ENCODE peak calls at places on chromosome 4, in six cellular contexts. Z is ovary, S is astrocyte of the spinal cord, W is HCT116, A is thyroid gland, K is endodermal cell. V is an unnamed sample.

GRCh38 chr4:168917150-168917779 is 92.8 kb downstream of the CBR4 start:
- DNase-seq in S (peak), K (no peak), W (peak), A (no peak), Z (no peak), V (no peak)

GRCh38 chr4:55124337-55125076 is 888 bp downstream of the KDR start:
- DNase-seq in A (peak), K (peak), W (no peak), S (peak), Z (no peak), V (no peak)

GRCh38 chr4:111045992-111046391 is 423.1 kb upstream of the PITX2 start:
- DNase-seq in A (no peak), K (no peak), S (no peak), W (no peak), Z (no peak), V (no peak)

GRCh38 chr4:181548873-181549541 is 694.2 kb upstream of the TENM3 start:
- DNase-seq in Z (no peak), K (no peak), A (no peak), S (peak), W (peak), V (no peak)

GRCh38 chr4:184347251-184348239 is 126.8 kb downstream of the IRF2 start:
- DNase-seq in A (peak), Z (no peak), K (peak), S (peak), W (no peak), V (no peak)

GRCh38 chr4:185573651-185574199 is 38.4 kb upstream of the PDLIM3 start:
- DNase-seq in S (peak), Z (no peak), W (peak), K (peak), A (no peak), V (peak)

GRCh38 chr4:107835409-107835808 is 10.7 kb downstream of the SGMS2 start:
- DNase-seq in Z (no peak), S (peak), K (no peak), W (no peak), A (no peak), V (no peak)

GRCh38 chr4:54165438-54165837 is 63.7 kb upstream of the PDGFRA start:
- DNase-seq in A (no peak), W (peak), S (peak), Z (no peak), K (no peak), V (no peak)

GRCh38 chr4:89661490-89661889 is 175.5 kb downstream of the SNCA start:
- DNase-seq in K (no peak), Z (no peak), S (peak), A (no peak), W (no peak), V (no peak)

GRCh38 chr4:168631241-168632151 is 134.6 kb downstream of the PALLD start:
- DNase-seq in Z (peak), K (peak), A (peak), W (no peak), S (peak), V (peak)

GRCh38 chr4:106803107-106803506 is 233.0 kb downstream of the DKK2 start:
- DNase-seq in A (no peak), S (no peak), K (no peak), Z (no peak), W (no peak), V (no peak)

GRCh38 chr4:88352062-88352461 is 26.6 kb upstream of the HERC6 start:
- DNase-seq in S (peak), A (no peak), Z (no peak), K (no peak), W (no peak), V (no peak)

GRCh38 chr4:101441446-101441845 is 94.1 kb upstream of the PPP3CA start:
- DNase-seq in A (no peak), Z (no peak), K (no peak), W (no peak), S (no peak), V (no peak)

GRCh38 chr4:8851321-8852117 is 20.1 kb downstream of the HMX1 start:
- DNase-seq in Z (no peak), W (no peak), S (no peak), K (peak), A (no peak), V (no peak)

GRCh38 chr4:132071815-132072214 is 1077.3 kb upstream of the PCDH10 start:
- DNase-seq in Z (no peak), A (no peak), S (peak), K (no peak), W (no peak), V (no peak)

GRCh38 chr4:7423801-7424552 is 10.8 kb downstream of the PSAPL1 start:
- DNase-seq in K (peak), Z (no peak), W (no peak), A (no peak), S (no peak), V (no peak)

GRCh38 chr4:168713193-168713592 is 216.3 kb downstream of the PALLD start:
- DNase-seq in A (no peak), K (no peak), Z (no peak), S (no peak), W (no peak), V (no peak)

GRCh38 chr4:123862812-123863211 is 466.2 kb downstream of the SPRY1 start:
- DNase-seq in W (no peak), S (no peak), K (no peak), A (no peak), Z (no peak), V (no peak)

GRCh38 chr4:168451744-168452394 is 28.4 kb downstream of the DDX60L start:
- DNase-seq in W (peak), S (peak), K (no peak), A (no peak), Z (no peak), V (no peak)

GRCh38 chr4:2183394-2183793 is 58.5 kb downstream of the HAUS3 start:
- DNase-seq in A (no peak), W (no peak), S (no peak), K (no peak), Z (no peak), V (no peak)

GRCh38 chr4:180852743-180853142 is 1390.5 kb upstream of the TENM3 start:
- DNase-seq in W (no peak), A (no peak), S (no peak), K (no peak), Z (no peak), V (no peak)

GRCh38 chr4:55868691-55869090 is 15.2 kb downstream of the EXOC1 start:
- DNase-seq in S (no peak), A (no peak), Z (no peak), K (no peak), W (no peak), V (no peak)

GRCh38 chr4:68905598-68906237 is 45.9 kb downstream of the UGT2A3 start:
- DNase-seq in S (peak), K (peak), W (no peak), Z (no peak), A (peak), V (no peak)

GRCh38 chr4:68907230-68907629 is 44.4 kb downstream of the UGT2A3 start:
- DNase-seq in W (no peak), Z (no peak), A (no peak), K (no peak), S (no peak), V (no peak)

GRCh38 chr4:68906238-68907137 is 45.1 kb downstream of the UGT2A3 start:
- DNase-seq in S (no peak), W (no peak), Z (peak), K (peak), A (peak), V (no peak)

GRCh38 chr4:68907788-68908700 is 43.6 kb downstream of the UGT2A3 start:
- DNase-seq in S (no peak), K (no peak), W (no peak), Z (no peak), A (no peak), V (no peak)

DNA sequence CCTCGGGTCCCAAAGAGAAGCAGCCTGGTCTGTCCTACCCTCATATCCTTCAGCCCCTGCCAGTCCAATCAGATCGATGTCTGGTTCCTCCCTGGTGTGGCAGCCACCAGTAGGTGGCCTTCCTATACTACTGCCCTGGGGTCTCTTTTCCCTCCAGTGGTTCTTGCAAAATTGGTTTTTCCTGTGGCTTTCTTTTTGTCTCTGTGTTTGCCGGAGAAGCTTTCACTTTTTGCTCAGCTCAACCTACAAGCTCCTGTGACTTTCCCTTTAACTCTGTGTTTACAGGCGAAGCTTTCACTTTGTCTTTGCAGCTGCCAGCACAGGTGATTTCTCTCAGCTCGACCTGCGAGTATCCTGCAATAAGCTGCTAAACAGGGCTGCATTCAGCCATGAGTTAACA is 46.8 kb downstream of the UGT2A3 start:
- DNase-seq in K (peak), S (no peak), W (no peak), A (peak), Z (no peak), V (no peak)
- TF ChIP-seq CTCF in K (peak), S (peak), W (no peak), A (peak), Z (no peak), V (peak)

DNA sequence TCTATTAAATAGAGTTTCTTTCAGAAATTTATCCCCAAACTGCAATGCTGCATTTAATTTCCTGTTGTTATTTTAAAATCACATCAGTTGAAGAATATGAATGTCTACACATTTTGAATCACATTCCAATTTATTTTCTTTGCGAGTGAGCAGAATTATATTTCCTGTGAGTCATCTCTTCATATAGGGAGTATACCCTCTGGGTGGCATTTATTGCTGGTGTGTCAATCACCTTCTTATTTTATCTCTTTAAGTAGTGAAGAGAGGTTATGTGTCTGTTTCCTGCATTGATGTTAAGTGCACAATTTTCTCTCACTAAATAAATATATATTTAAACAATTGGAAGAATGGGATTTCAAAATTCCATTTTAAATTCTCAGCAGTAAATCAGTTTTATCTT is 511.0 kb upstream of the ATOH1 start:
- DNase-seq in A (no peak), S (no peak), K (no peak), W (no peak), Z (no peak), V (no peak)
- H3K4me3 ChIP-seq in A (no peak), S (no peak), K (no peak), W (no peak), Z (no peak), V (no peak)

GRCh38 chr4:52665592-52665991 is 6.5 kb upstream of the USP46 start:
- DNase-seq in A (no peak), Z (no peak), S (no peak), W (peak), K (no peak), V (no peak)
- TF ChIP-seq CTCF in A (peak), Z (no peak), S (peak), W (peak), K (peak), V (no peak)

GRCh38 chr4:76546282-76547166 is 111.5 kb downstream of the SHROOM3 start:
- DNase-seq in A (peak), W (no peak), S (peak), K (peak), Z (no peak), V (peak)
- H3K4me3 ChIP-seq in A (no peak), W (no peak), S (no peak), K (no peak), Z (no peak), V (no peak)

DNA sequence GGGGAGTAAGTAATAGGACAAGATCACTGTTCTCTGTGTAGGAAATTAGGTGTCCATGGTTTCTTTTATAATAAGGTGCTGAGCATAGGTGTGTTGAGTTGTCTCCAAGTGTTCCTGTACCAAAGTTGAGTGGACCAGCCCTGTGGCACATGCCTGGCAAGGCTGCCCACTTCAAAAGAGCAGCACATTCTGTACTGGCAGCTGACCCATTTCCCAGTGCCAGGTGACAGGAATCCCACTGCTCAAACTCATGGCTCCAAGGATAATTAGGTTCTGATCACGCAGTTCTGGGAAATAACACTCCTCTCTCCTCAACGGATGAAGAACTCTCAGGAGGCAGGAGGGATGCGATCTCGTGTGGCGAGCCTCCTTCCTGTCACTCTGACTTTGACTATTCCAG is 12.8 kb upstream of the LGI2 start:
- DNase-seq in Z (no peak), W (no peak), A (peak), K (no peak), S (no peak), V (no peak)
- TF ChIP-seq CTCF in Z (no peak), W (no peak), A (no peak), K (no peak), S (no peak), V (no peak)

GRCh38 chr4:69760455-69760854 is at the start of gene SULT1B1:
- DNase-seq in A (no peak), Z (no peak), S (peak), K (no peak), W (no peak), V (no peak)
- H3K4me3 ChIP-seq in A (no peak), Z (no peak), S (no peak), K (no peak), W (no peak), V (no peak)

V was measured in WERI-Rb-1.